ENCODE peak calls at places on chromosomes 6 and 20, in seven cellular contexts. A, L, B, H, I, R and X are unnamed samples.

GRCh38 chr20:50958733-50959542 is at the start of gene MOCS3:
- DNase-seq in A (no peak), R (peak; percentile 94), I (peak; percentile 36), L (peak; percentile 81), B (peak; percentile 83), H (peak; percentile 86), X (peak; percentile 96)

GRCh38 chr6:156449128-156449527 is 328.1 kb upstream of the ARID1B start:
- DNase-seq in R (no peak), H (peak; percentile 41), L (no peak), A (no peak), B (no peak), I (no peak), X (no peak)

GRCh38 chr20:33967126-33967525 is 26.6 kb upstream of the RALY start:
- DNase-seq in H (no peak), A (no peak), B (no peak), I (no peak), L (no peak), R (no peak), X (peak; percentile 51)

GRCh38 chr6:89297695-89298351 is 17.3 kb downstream of the GABRR2 start:
- DNase-seq in L (peak; percentile 90), A (peak; percentile 92), B (peak; percentile 82), I (peak; percentile 73), H (peak; percentile 62), R (peak; percentile 84), X (peak; percentile 89)

GRCh38 chr6:30363459-30363858 is 18.5 kb downstream of the RPP21 start:
- DNase-seq in R (no peak), B (no peak), I (no peak), L (no peak), A (no peak), H (no peak), X (no peak)

GRCh38 chr6:38531134-38531533 is 108.6 kb downstream of the BTBD9 start:
- DNase-seq in R (no peak), B (no peak), A (no peak), I (no peak), L (no peak), H (no peak), X (no peak)

GRCh38 chr20:46130534-46130933 is 12.4 kb downstream of the CD40 start:
- DNase-seq in I (no peak), L (no peak), B (no peak), R (no peak), A (no peak), H (no peak), X (peak; percentile 77)

GRCh38 chr6:126824226-126824625 is 294.2 kb upstream of the RSPO3 start:
- DNase-seq in A (no peak), L (no peak), R (peak; percentile 5), H (no peak), B (no peak), I (no peak), X (no peak)

GRCh38 chr6:41469951-41470340 is 76.2 kb upstream of the FOXP4 start:
- DNase-seq in R (no peak), I (no peak), H (peak; percentile 43), L (no peak), A (no peak), B (no peak), X (no peak)

GRCh38 chr20:34951652-34952051 is 4.0 kb downstream of the GSS start:
- DNase-seq in I (no peak), L (no peak), B (no peak), H (no peak), A (no peak), R (no peak), X (peak; percentile 80)

GRCh38 chr20:41746635-41747034 is 128.5 kb upstream of the CHD6 start:
- DNase-seq in L (no peak), R (no peak), B (no peak), A (no peak), H (no peak), I (no peak), X (no peak)

GRCh38 chr6:75855047-75855446 is 106.0 kb downstream of the MYO6 start:
- DNase-seq in B (peak; percentile 13), H (peak; percentile 36), I (no peak), R (peak; percentile 64), A (peak; percentile 10), L (peak; percentile 42), X (no peak)

GRCh38 chr6:63897459-63897858 is 261.9 kb downstream of the PHF3 start:
- DNase-seq in A (no peak), B (no peak), I (no peak), H (no peak), L (no peak), R (peak; percentile 65), X (no peak)

GRCh38 chr20:56518126-56518525 is 6.4 kb upstream of the FAM209A start:
- DNase-seq in B (no peak), A (no peak), L (no peak), H (no peak), R (no peak), I (no peak), X (peak; percentile 81)

GRCh38 chr6:84788689-84789088 is 24.3 kb upstream of the TBX18 start:
- DNase-seq in I (no peak), L (no peak), B (no peak), H (no peak), R (no peak), A (no peak), X (no peak)

GRCh38 chr6:12356983-12357972 is 67.1 kb downstream of the EDN1 start:
- DNase-seq in A (peak; percentile 31), I (no peak), B (peak; percentile 53), L (no peak), R (peak; percentile 80), H (no peak), X (no peak)

GRCh38 chr6:166398348-166398747 is 15.6 kb upstream of the MPC1 start:
- DNase-seq in R (no peak), I (no peak), B (no peak), H (no peak), A (no peak), L (no peak), X (no peak)

GRCh38 chr6:160420969-160421556 is 72.9 kb downstream of the SLC22A3 start:
- DNase-seq in I (no peak), L (no peak), R (no peak), A (no peak), H (no peak), B (no peak), X (no peak)

GRCh38 chr6:71291991-71292390 is 3.4 kb downstream of the OGFRL1 start:
- DNase-seq in A (no peak), R (peak; percentile 12), H (no peak), B (no peak), I (no peak), L (no peak), X (no peak)

GRCh38 chr6:170033666-170034065 is 257.2 kb downstream of the DLL1 start:
- DNase-seq in A (no peak), H (peak; percentile 15), B (no peak), L (no peak), I (no peak), R (no peak), X (peak; percentile 19)

GRCh38 chr6:152993431-152993830 is 9.1 kb downstream of the MTRF1L start:
- DNase-seq in L (no peak), A (no peak), H (no peak), R (no peak), I (no peak), B (no peak), X (no peak)

GRCh38 chr6:165571721-165572132 is 91.3 kb downstream of the PDE10A start:
- DNase-seq in A (no peak), R (no peak), I (no peak), H (no peak), B (no peak), L (no peak), X (no peak)

DNA sequence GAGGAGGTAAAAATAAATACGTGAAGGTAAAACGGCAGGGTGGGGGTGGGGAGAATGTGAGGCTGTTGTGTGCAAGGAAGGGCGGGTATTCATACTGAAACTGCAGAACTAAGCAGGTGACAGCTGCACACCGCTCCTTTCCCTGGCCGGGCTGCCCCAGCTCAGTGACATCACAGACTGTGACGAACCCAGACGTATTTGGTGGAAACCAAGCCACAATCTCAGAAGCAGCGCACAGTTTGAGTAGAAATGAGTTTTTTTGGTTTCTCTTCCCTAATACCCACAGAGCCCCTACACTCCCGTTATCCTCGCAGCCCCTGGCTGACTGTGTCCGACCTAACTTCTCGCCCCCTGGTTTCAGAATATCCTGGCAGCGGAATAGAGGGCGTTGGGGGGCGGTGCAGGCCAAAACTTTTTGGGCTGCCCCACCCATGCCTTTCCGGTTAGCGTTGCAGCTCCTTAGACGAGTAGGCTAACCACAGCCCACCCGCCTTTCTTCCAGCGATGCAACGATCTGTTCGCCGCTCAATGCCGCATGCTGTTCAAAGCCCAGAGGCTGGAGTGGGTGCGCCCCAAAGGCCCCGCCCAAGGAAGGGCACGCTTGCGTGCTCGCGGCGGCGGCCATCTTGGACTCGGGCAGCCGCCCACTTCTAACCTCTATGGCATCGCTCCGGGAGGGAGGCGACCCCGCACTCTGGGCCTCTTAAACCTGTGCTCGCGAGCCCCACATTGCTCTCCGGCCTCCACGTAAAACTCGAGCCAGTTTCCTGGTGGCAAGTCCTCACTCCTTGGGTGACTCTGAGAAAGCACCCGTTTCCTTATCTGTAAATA is 9.1 kb downstream of the BAK1 start:
- DNase-seq in R (peak; percentile 60), H (peak; percentile 85), A (no peak), I (no peak), B (peak; percentile 98), L (peak; percentile 89), X (peak; percentile 79)
- TF ChIP-seq CTCF in R (no peak), H (peak; percentile 18), A (no peak), I (no peak), B (no peak), L (no peak), X (no peak)

GRCh38 chr6:56671160-56671559 is 28.5 kb upstream of the DST start:
- DNase-seq in R (no peak), I (no peak), B (no peak), H (no peak), L (no peak), A (no peak), X (no peak)
- TF ChIP-seq CTCF in R (no peak), I (no peak), B (no peak), H (no peak), L (no peak), A (no peak), X (peak; percentile 65)

GRCh38 chr20:44133424-44133823 is 53.6 kb downstream of the JPH2 start:
- DNase-seq in B (no peak), A (no peak), H (no peak), L (no peak), I (no peak), R (no peak), X (no peak)
- TF ChIP-seq CTCF in B (no peak), A (no peak), H (no peak), L (no peak), I (no peak), R (no peak), X (no peak)

GRCh38 chr6:138405816-138406403 is 1.9 kb downstream of the HEBP2 start:
- DNase-seq in L (no peak), R (no peak), A (no peak), I (no peak), H (no peak), B (no peak), X (no peak)

GRCh38 chr6:138403324-138403800 is 661 bp upstream of the HEBP2 start:
- DNase-seq in R (no peak), B (no peak), L (peak; percentile 39), H (peak; percentile 36), A (no peak), I (no peak), X (no peak)

GRCh38 chr6:138403801-138404665 is at the start of gene HEBP2:
- DNase-seq in R (peak; percentile 73), L (peak; percentile 95), I (peak; percentile 82), A (no peak), H (peak; percentile 97), B (peak; percentile 74), X (peak; percentile 97)

GRCh38 chr6:138404666-138405337 is 779 bp downstream of the HEBP2 start:
- DNase-seq in A (no peak), R (no peak), B (no peak), H (no peak), I (no peak), L (no peak), X (no peak)

GRCh38 chr6:138406443-138406842 is 2.4 kb downstream of the HEBP2 start:
- DNase-seq in B (no peak), I (no peak), R (no peak), H (no peak), A (no peak), L (peak; percentile 10), X (no peak)
- TF ChIP-seq CTCF in B (no peak), I (no peak), R (peak; percentile 10), H (no peak), A (no peak), L (no peak), X (peak; percentile 18)